ENCODE peak calls at places on chromosome 21, in nine cellular contexts. J, E, M, F, V, G, N, A and Q are unnamed samples.

GRCh38 chr21:45074048-45074817 is at the start of gene ADARB1:
- DNase-seq in J (no peak), E (peak), M (peak), F (peak), V (peak), G (peak), N (peak), A (no peak), Q (no peak)

GRCh38 chr21:15018382-15018781 is 46.4 kb downstream of the NRIP1 start:
- DNase-seq in J (no peak), E (no peak), M (no peak), F (no peak), V (no peak), G (no peak), N (no peak), A (no peak), Q (no peak)

GRCh38 chr21:31442339-31442738 is 98.3 kb upstream of the TIAM1 start:
- DNase-seq in J (no peak), E (no peak), M (no peak), F (no peak), V (no peak), G (no peak), N (no peak), A (no peak), Q (no peak)

GRCh38 chr21:37984416-37984815 is 68.2 kb upstream of the KCNJ6 start:
- DNase-seq in J (no peak), E (no peak), M (no peak), F (peak), V (no peak), G (no peak), N (no peak), A (no peak), Q (no peak)

GRCh38 chr21:43737158-43737950 is 18.4 kb downstream of the PDXK start:
- DNase-seq in J (no peak), E (no peak), M (no peak), F (no peak), V (no peak), G (no peak), N (no peak), A (no peak), Q (no peak)

GRCh38 chr21:37564924-37565529 is 198.5 kb downstream of the DYRK1A start:
- DNase-seq in J (no peak), E (no peak), M (peak), F (no peak), V (peak), G (no peak), N (no peak), A (no peak), Q (no peak)

GRCh38 chr21:20729376-20729775 is 268.8 kb upstream of the NCAM2 start:
- DNase-seq in J (no peak), E (no peak), M (no peak), F (peak), V (no peak), G (no peak), N (no peak), A (no peak), Q (no peak)

GRCh38 chr21:34692458-34693020 is 23.7 kb downstream of the CLIC6 start:
- DNase-seq in J (no peak), E (no peak), M (no peak), F (no peak), V (peak), G (no peak), N (no peak), A (no peak), Q (no peak)

GRCh38 chr21:32955307-32955937 is 70.3 kb upstream of the OLIG2 start:
- DNase-seq in J (no peak), E (no peak), M (no peak), F (no peak), V (no peak), G (no peak), N (no peak), A (no peak), Q (no peak)

GRCh38 chr21:26781331-26781730 is 63.9 kb downstream of the ADAMTS1 start:
- DNase-seq in J (no peak), E (no peak), M (no peak), F (no peak), V (no peak), G (no peak), N (no peak), A (no peak), Q (no peak)

GRCh38 chr21:45383111-45383614 is 21.8 kb upstream of the COL18A1 start:
- DNase-seq in J (no peak), E (no peak), M (peak), F (no peak), V (no peak), G (peak), N (no peak), A (no peak), Q (no peak)

GRCh38 chr21:26165331-26165730 is 5.2 kb downstream of the APP start:
- DNase-seq in J (no peak), E (no peak), M (no peak), F (peak), V (no peak), G (no peak), N (no peak), A (no peak), Q (no peak)

GRCh38 chr21:34969431-34970036 is 79.6 kb downstream of the RUNX1 start:
- DNase-seq in J (no peak), E (no peak), M (no peak), F (no peak), V (no peak), G (no peak), N (no peak), A (no peak), Q (no peak)

GRCh38 chr21:45615145-45615711 is 28.3 kb upstream of the PCBP3 start:
- DNase-seq in J (no peak), E (peak), M (no peak), F (no peak), V (no peak), G (peak), N (no peak), A (no peak), Q (no peak)

GRCh38 chr21:42706765-42707164 is 53.3 kb downstream of the PDE9A start:
- DNase-seq in J (no peak), E (no peak), M (no peak), F (no peak), V (no peak), G (no peak), N (no peak), A (no peak), Q (no peak)

GRCh38 chr21:33655591-33656221 is 13.4 kb downstream of the ITSN1 start:
- DNase-seq in J (no peak), E (no peak), M (no peak), F (peak), V (no peak), G (no peak), N (no peak), A (no peak), Q (no peak)

GRCh38 chr21:33854604-33855003 is 61.0 kb downstream of the ATP5PO start:
- DNase-seq in J (no peak), E (no peak), M (no peak), F (peak), V (no peak), G (no peak), N (no peak), A (no peak), Q (no peak)

GRCh38 chr21:42041711-42042110 is 29.4 kb upstream of the UMODL1 start:
- DNase-seq in J (no peak), E (no peak), M (peak), F (no peak), V (no peak), G (no peak), N (no peak), A (no peak), Q (no peak)

GRCh38 chr21:26849428-26850115 is 4.4 kb upstream of the ADAMTS1 start:
- DNase-seq in J (no peak), E (no peak), M (peak), F (no peak), V (no peak), G (no peak), N (no peak), A (no peak), Q (no peak)

GRCh38 chr21:42269382-42269781 is 45.8 kb downstream of the TFF3 start:
- DNase-seq in J (no peak), E (no peak), M (no peak), F (no peak), V (no peak), G (no peak), N (no peak), A (no peak), Q (no peak)

GRCh38 chr21:34243562-34243961 is 120.2 kb upstream of the KCNE2 start:
- DNase-seq in J (no peak), E (no peak), M (no peak), F (peak), V (no peak), G (no peak), N (peak), A (no peak), Q (no peak)

GRCh38 chr21:44966135-44967081 is 26.6 kb downstream of the SLX9 start:
- DNase-seq in J (no peak), E (no peak), M (no peak), F (no peak), V (peak), G (no peak), N (no peak), A (no peak), Q (no peak)